ENCODE peak calls at places on chromosomes 5 and 9, in nine cellular contexts. One of them, this sample, is unnamed.

GRCh38 chr9:129763235-129763917 is 10.5 kb upstream of the PTGES start:
- DNase-seq in MM.1S: no peak
- DNase-seq in hepatic stellate cell: no peak
- DNase-seq in T-helper 17 cell: no peak
- DNase-seq in mesothelial cell of epicardium: no peak
- DNase-seq in prostate gland: no peak
- DNase-seq in activated T-cell treated with anti-CD3 and anti-CD28 coated beads, Interleukin-2, amount 50 U/mL, for 72 hours: no peak
- DNase-seq in cortex of kidney: no peak
- DNase-seq in glutamatergic neuron: no peak
- DNase-seq in this sample: no peak

GRCh38 chr9:36158122-36158521 is 11.1 kb upstream of the CCIN start:
- DNase-seq in MM.1S: no peak
- DNase-seq in hepatic stellate cell: no peak
- DNase-seq in T-helper 17 cell: no peak
- DNase-seq in mesothelial cell of epicardium: no peak
- DNase-seq in prostate gland: no peak
- DNase-seq in activated T-cell treated with anti-CD3 and anti-CD28 coated beads, Interleukin-2, amount 50 U/mL, for 72 hours: no peak
- DNase-seq in cortex of kidney: no peak
- DNase-seq in glutamatergic neuron: no peak
- DNase-seq in this sample: no peak

GRCh38 chr5:176737746-176738699 is 72.3 kb upstream of the UNC5A start:
- DNase-seq in MM.1S: no peak
- DNase-seq in hepatic stellate cell: no peak
- DNase-seq in T-helper 17 cell: no peak
- DNase-seq in mesothelial cell of epicardium: peak
- DNase-seq in prostate gland: no peak
- DNase-seq in activated T-cell treated with anti-CD3 and anti-CD28 coated beads, Interleukin-2, amount 50 U/mL, for 72 hours: no peak
- DNase-seq in cortex of kidney: no peak
- DNase-seq in glutamatergic neuron: no peak
- DNase-seq in this sample: no peak

GRCh38 chr5:173819521-173819920 is 68.6 kb upstream of the CPEB4 start:
- DNase-seq in MM.1S: no peak
- DNase-seq in hepatic stellate cell: no peak
- DNase-seq in T-helper 17 cell: no peak
- DNase-seq in mesothelial cell of epicardium: no peak
- DNase-seq in prostate gland: no peak
- DNase-seq in activated T-cell treated with anti-CD3 and anti-CD28 coated beads, Interleukin-2, amount 50 U/mL, for 72 hours: no peak
- DNase-seq in cortex of kidney: no peak
- DNase-seq in glutamatergic neuron: no peak
- DNase-seq in this sample: no peak

GRCh38 chr9:124342946-124343485 is 72.2 kb downstream of the PSMB7 start:
- DNase-seq in MM.1S: no peak
- DNase-seq in hepatic stellate cell: peak
- DNase-seq in T-helper 17 cell: no peak
- DNase-seq in mesothelial cell of epicardium: no peak
- DNase-seq in prostate gland: peak
- DNase-seq in activated T-cell treated with anti-CD3 and anti-CD28 coated beads, Interleukin-2, amount 50 U/mL, for 72 hours: no peak
- DNase-seq in cortex of kidney: no peak
- DNase-seq in glutamatergic neuron: peak
- DNase-seq in this sample: peak

GRCh38 chr9:18632624-18633407 is 158.9 kb downstream of the ADAMTSL1 start:
- DNase-seq in MM.1S: no peak
- DNase-seq in hepatic stellate cell: peak
- DNase-seq in T-helper 17 cell: no peak
- DNase-seq in mesothelial cell of epicardium: no peak
- DNase-seq in prostate gland: peak
- DNase-seq in activated T-cell treated with anti-CD3 and anti-CD28 coated beads, Interleukin-2, amount 50 U/mL, for 72 hours: no peak
- DNase-seq in cortex of kidney: no peak
- DNase-seq in glutamatergic neuron: no peak
- DNase-seq in this sample: no peak

GRCh38 chr9:32899181-32899580 is 102.2 kb downstream of the APTX start:
- DNase-seq in MM.1S: no peak
- DNase-seq in hepatic stellate cell: no peak
- DNase-seq in T-helper 17 cell: no peak
- DNase-seq in mesothelial cell of epicardium: no peak
- DNase-seq in prostate gland: no peak
- DNase-seq in activated T-cell treated with anti-CD3 and anti-CD28 coated beads, Interleukin-2, amount 50 U/mL, for 72 hours: no peak
- DNase-seq in cortex of kidney: no peak
- DNase-seq in glutamatergic neuron: no peak
- DNase-seq in this sample: no peak

GRCh38 chr5:173457482-173457881 is 129.3 kb upstream of the STC2 start:
- DNase-seq in MM.1S: no peak
- DNase-seq in hepatic stellate cell: no peak
- DNase-seq in T-helper 17 cell: no peak
- DNase-seq in mesothelial cell of epicardium: no peak
- DNase-seq in prostate gland: no peak
- DNase-seq in activated T-cell treated with anti-CD3 and anti-CD28 coated beads, Interleukin-2, amount 50 U/mL, for 72 hours: no peak
- DNase-seq in cortex of kidney: no peak
- DNase-seq in glutamatergic neuron: no peak
- DNase-seq in this sample: no peak

GRCh38 chr9:36924071-36924470 is 110.0 kb downstream of the PAX5 start:
- DNase-seq in MM.1S: peak
- DNase-seq in hepatic stellate cell: peak
- DNase-seq in T-helper 17 cell: no peak
- DNase-seq in mesothelial cell of epicardium: no peak
- DNase-seq in prostate gland: no peak
- DNase-seq in activated T-cell treated with anti-CD3 and anti-CD28 coated beads, Interleukin-2, amount 50 U/mL, for 72 hours: peak
- DNase-seq in cortex of kidney: no peak
- DNase-seq in glutamatergic neuron: no peak
- DNase-seq in this sample: no peak

GRCh38 chr9:22204240-22204639 is 195.1 kb upstream of the CDKN2B start:
- DNase-seq in MM.1S: no peak
- DNase-seq in hepatic stellate cell: no peak
- DNase-seq in T-helper 17 cell: no peak
- DNase-seq in mesothelial cell of epicardium: no peak
- DNase-seq in prostate gland: no peak
- DNase-seq in activated T-cell treated with anti-CD3 and anti-CD28 coated beads, Interleukin-2, amount 50 U/mL, for 72 hours: no peak
- DNase-seq in cortex of kidney: no peak
- DNase-seq in glutamatergic neuron: no peak
- DNase-seq in this sample: no peak

GRCh38 chr5:37769840-37770239 is 70.0 kb downstream of the GDNF start:
- DNase-seq in MM.1S: no peak
- DNase-seq in hepatic stellate cell: no peak
- DNase-seq in T-helper 17 cell: no peak
- DNase-seq in mesothelial cell of epicardium: no peak
- DNase-seq in prostate gland: no peak
- DNase-seq in activated T-cell treated with anti-CD3 and anti-CD28 coated beads, Interleukin-2, amount 50 U/mL, for 72 hours: no peak
- DNase-seq in cortex of kidney: no peak
- DNase-seq in glutamatergic neuron: no peak
- DNase-seq in this sample: no peak

GRCh38 chr9:125984461-125984860 is 237.3 kb downstream of the PBX3 start:
- DNase-seq in MM.1S: no peak
- DNase-seq in hepatic stellate cell: no peak
- DNase-seq in T-helper 17 cell: no peak
- DNase-seq in mesothelial cell of epicardium: no peak
- DNase-seq in prostate gland: no peak
- DNase-seq in activated T-cell treated with anti-CD3 and anti-CD28 coated beads, Interleukin-2, amount 50 U/mL, for 72 hours: no peak
- DNase-seq in cortex of kidney: no peak
- DNase-seq in glutamatergic neuron: no peak
- DNase-seq in this sample: no peak

GRCh38 chr5:31990701-31991110 is 183.4 kb downstream of the GOLPH3 start:
- DNase-seq in MM.1S: no peak
- DNase-seq in hepatic stellate cell: no peak
- DNase-seq in T-helper 17 cell: no peak
- DNase-seq in mesothelial cell of epicardium: no peak
- DNase-seq in prostate gland: no peak
- DNase-seq in activated T-cell treated with anti-CD3 and anti-CD28 coated beads, Interleukin-2, amount 50 U/mL, for 72 hours: no peak
- DNase-seq in cortex of kidney: no peak
- DNase-seq in glutamatergic neuron: no peak
- DNase-seq in this sample: no peak

GRCh38 chr5:151020304-151021031 is at the start of gene GPX3:
- DNase-seq in MM.1S: no peak
- DNase-seq in hepatic stellate cell: peak
- DNase-seq in T-helper 17 cell: no peak
- DNase-seq in mesothelial cell of epicardium: peak
- DNase-seq in prostate gland: peak
- DNase-seq in activated T-cell treated with anti-CD3 and anti-CD28 coated beads, Interleukin-2, amount 50 U/mL, for 72 hours: peak
- DNase-seq in cortex of kidney: no peak
- DNase-seq in glutamatergic neuron: peak
- DNase-seq in this sample: peak

GRCh38 chr5:5165541-5166002 is 25.4 kb downstream of the ADAMTS16 start:
- DNase-seq in MM.1S: no peak
- DNase-seq in hepatic stellate cell: no peak
- DNase-seq in T-helper 17 cell: no peak
- DNase-seq in mesothelial cell of epicardium: no peak
- DNase-seq in prostate gland: no peak
- DNase-seq in activated T-cell treated with anti-CD3 and anti-CD28 coated beads, Interleukin-2, amount 50 U/mL, for 72 hours: no peak
- DNase-seq in cortex of kidney: no peak
- DNase-seq in glutamatergic neuron: no peak
- DNase-seq in this sample: no peak

GRCh38 chr9:27194401-27195091 is 85.5 kb downstream of the TEK start:
- DNase-seq in MM.1S: no peak
- DNase-seq in hepatic stellate cell: peak
- DNase-seq in T-helper 17 cell: no peak
- DNase-seq in mesothelial cell of epicardium: no peak
- DNase-seq in prostate gland: no peak
- DNase-seq in activated T-cell treated with anti-CD3 and anti-CD28 coated beads, Interleukin-2, amount 50 U/mL, for 72 hours: peak
- DNase-seq in cortex of kidney: no peak
- DNase-seq in glutamatergic neuron: no peak
- DNase-seq in this sample: no peak

GRCh38 chr5:110258460-110258859 is 468.0 kb downstream of the TMEM232 start:
- DNase-seq in MM.1S: no peak
- DNase-seq in hepatic stellate cell: peak
- DNase-seq in T-helper 17 cell: no peak
- DNase-seq in mesothelial cell of epicardium: no peak
- DNase-seq in prostate gland: no peak
- DNase-seq in activated T-cell treated with anti-CD3 and anti-CD28 coated beads, Interleukin-2, amount 50 U/mL, for 72 hours: no peak
- DNase-seq in cortex of kidney: no peak
- DNase-seq in glutamatergic neuron: peak
- DNase-seq in this sample: no peak

GRCh38 chr9:69122391-69123141 is 51.5 kb upstream of the TJP2 start:
- DNase-seq in MM.1S: no peak
- DNase-seq in hepatic stellate cell: peak
- DNase-seq in T-helper 17 cell: no peak
- DNase-seq in mesothelial cell of epicardium: peak
- DNase-seq in prostate gland: peak
- DNase-seq in activated T-cell treated with anti-CD3 and anti-CD28 coated beads, Interleukin-2, amount 50 U/mL, for 72 hours: no peak
- DNase-seq in cortex of kidney: no peak
- DNase-seq in glutamatergic neuron: no peak
- DNase-seq in this sample: peak

GRCh38 chr9:17342696-17343095 is 207.9 kb downstream of the CNTLN start:
- DNase-seq in MM.1S: no peak
- DNase-seq in hepatic stellate cell: no peak
- DNase-seq in T-helper 17 cell: no peak
- DNase-seq in mesothelial cell of epicardium: no peak
- DNase-seq in prostate gland: no peak
- DNase-seq in activated T-cell treated with anti-CD3 and anti-CD28 coated beads, Interleukin-2, amount 50 U/mL, for 72 hours: no peak
- DNase-seq in cortex of kidney: no peak
- DNase-seq in glutamatergic neuron: peak
- DNase-seq in this sample: no peak

GRCh38 chr9:133701981-133702797 is 36.0 kb downstream of the SARDH start:
- DNase-seq in MM.1S: no peak
- DNase-seq in hepatic stellate cell: no peak
- DNase-seq in T-helper 17 cell: peak
- DNase-seq in mesothelial cell of epicardium: no peak
- DNase-seq in prostate gland: no peak
- DNase-seq in activated T-cell treated with anti-CD3 and anti-CD28 coated beads, Interleukin-2, amount 50 U/mL, for 72 hours: peak
- DNase-seq in cortex of kidney: no peak
- DNase-seq in glutamatergic neuron: peak
- DNase-seq in this sample: no peak

GRCh38 chr9:82606071-82606470 is 456.9 kb downstream of the RASEF start:
- DNase-seq in MM.1S: no peak
- DNase-seq in hepatic stellate cell: no peak
- DNase-seq in T-helper 17 cell: no peak
- DNase-seq in mesothelial cell of epicardium: no peak
- DNase-seq in prostate gland: no peak
- DNase-seq in activated T-cell treated with anti-CD3 and anti-CD28 coated beads, Interleukin-2, amount 50 U/mL, for 72 hours: no peak
- DNase-seq in cortex of kidney: no peak
- DNase-seq in glutamatergic neuron: no peak
- DNase-seq in this sample: no peak

GRCh38 chr5:40828021-40828631 is 6.9 kb downstream of the RPL37 start:
- DNase-seq in MM.1S: no peak
- DNase-seq in hepatic stellate cell: no peak
- DNase-seq in T-helper 17 cell: no peak
- DNase-seq in mesothelial cell of epicardium: no peak
- DNase-seq in prostate gland: no peak
- DNase-seq in activated T-cell treated with anti-CD3 and anti-CD28 coated beads, Interleukin-2, amount 50 U/mL, for 72 hours: no peak
- DNase-seq in cortex of kidney: no peak
- DNase-seq in glutamatergic neuron: no peak
- DNase-seq in this sample: no peak

GRCh38 chr5:76590027-76590426 is 33.2 kb downstream of the F2RL2 start:
- DNase-seq in MM.1S: peak
- DNase-seq in hepatic stellate cell: no peak
- DNase-seq in T-helper 17 cell: no peak
- DNase-seq in mesothelial cell of epicardium: no peak
- DNase-seq in prostate gland: no peak
- DNase-seq in activated T-cell treated with anti-CD3 and anti-CD28 coated beads, Interleukin-2, amount 50 U/mL, for 72 hours: peak
- DNase-seq in cortex of kidney: no peak
- DNase-seq in glutamatergic neuron: no peak
- DNase-seq in this sample: no peak

GRCh38 chr5:150263801-150264621 is 25.6 kb downstream of the CAMK2A start:
- DNase-seq in MM.1S: no peak
- DNase-seq in hepatic stellate cell: peak
- DNase-seq in T-helper 17 cell: no peak
- DNase-seq in mesothelial cell of epicardium: no peak
- DNase-seq in prostate gland: peak
- DNase-seq in activated T-cell treated with anti-CD3 and anti-CD28 coated beads, Interleukin-2, amount 50 U/mL, for 72 hours: no peak
- DNase-seq in cortex of kidney: no peak
- DNase-seq in glutamatergic neuron: peak
- DNase-seq in this sample: peak

GRCh38 chr5:163350083-163350482 is 87.3 kb upstream of the CCNG1 start:
- DNase-seq in MM.1S: no peak
- DNase-seq in hepatic stellate cell: no peak
- DNase-seq in T-helper 17 cell: no peak
- DNase-seq in mesothelial cell of epicardium: no peak
- DNase-seq in prostate gland: no peak
- DNase-seq in activated T-cell treated with anti-CD3 and anti-CD28 coated beads, Interleukin-2, amount 50 U/mL, for 72 hours: no peak
- DNase-seq in cortex of kidney: no peak
- DNase-seq in glutamatergic neuron: no peak
- DNase-seq in this sample: no peak

GRCh38 chr9:98576354-98576753 is 132.4 kb downstream of the GABBR2 start:
- DNase-seq in MM.1S: no peak
- DNase-seq in hepatic stellate cell: no peak
- DNase-seq in T-helper 17 cell: no peak
- DNase-seq in mesothelial cell of epicardium: no peak
- DNase-seq in prostate gland: no peak
- DNase-seq in activated T-cell treated with anti-CD3 and anti-CD28 coated beads, Interleukin-2, amount 50 U/mL, for 72 hours: no peak
- DNase-seq in cortex of kidney: no peak
- DNase-seq in glutamatergic neuron: no peak
- DNase-seq in this sample: no peak

GRCh38 chr5:68369436-68370125 is 154.0 kb downstream of the PIK3R1 start:
- DNase-seq in MM.1S: peak
- DNase-seq in hepatic stellate cell: no peak
- DNase-seq in T-helper 17 cell: no peak
- DNase-seq in mesothelial cell of epicardium: no peak
- DNase-seq in prostate gland: no peak
- DNase-seq in activated T-cell treated with anti-CD3 and anti-CD28 coated beads, Interleukin-2, amount 50 U/mL, for 72 hours: peak
- DNase-seq in cortex of kidney: no peak
- DNase-seq in glutamatergic neuron: no peak
- DNase-seq in this sample: no peak

GRCh38 chr5:131959906-131960305 is 14.4 kb upstream of the MEIKIN start:
- DNase-seq in MM.1S: no peak
- DNase-seq in hepatic stellate cell: no peak
- DNase-seq in T-helper 17 cell: no peak
- DNase-seq in mesothelial cell of epicardium: no peak
- DNase-seq in prostate gland: no peak
- DNase-seq in activated T-cell treated with anti-CD3 and anti-CD28 coated beads, Interleukin-2, amount 50 U/mL, for 72 hours: no peak
- DNase-seq in cortex of kidney: no peak
- DNase-seq in glutamatergic neuron: no peak
- DNase-seq in this sample: no peak

This sample was measured in body of pancreas.